ENCODE peak calls at places on chromosomes 3 and 15, in nine cellular contexts. I, P, F, C, A, H, T, X and Z are unnamed samples.

GRCh38 chr15:75725021-75725718 is 12.5 kb upstream of the CSPG4 start:
- DNase-seq in I (no peak), P (no peak), F (no peak), C (peak), A (no peak), H (no peak), T (no peak), X (no peak), Z (no peak)

GRCh38 chr3:138668107-138668506 is 59.5 kb downstream of the FAIM start:
- DNase-seq in I (no peak), P (no peak), F (no peak), C (no peak), A (no peak), H (no peak), T (no peak), X (no peak), Z (no peak)

GRCh38 chr3:27145719-27146118 is 223.5 kb downstream of the NEK10 start:
- DNase-seq in I (no peak), P (no peak), F (no peak), C (no peak), A (no peak), H (no peak), T (no peak), X (no peak), Z (no peak)

GRCh38 chr15:34023932-34024331 is 15.1 kb downstream of the AVEN start:
- DNase-seq in I (no peak), P (no peak), F (no peak), C (no peak), A (no peak), H (no peak), T (no peak), X (no peak), Z (no peak)

GRCh38 chr15:82197734-82198594 is 64.6 kb downstream of the EFL1 start:
- DNase-seq in I (peak), P (peak), F (no peak), C (peak), A (peak), H (peak), T (peak), X (no peak), Z (peak)

GRCh38 chr3:191065183-191065805 is 133.7 kb upstream of the OSTN start:
- DNase-seq in I (no peak), P (no peak), F (no peak), C (no peak), A (no peak), H (no peak), T (no peak), X (no peak), Z (no peak)

GRCh38 chr3:74384151-74384550 is 230.3 kb downstream of the CNTN3 start:
- DNase-seq in I (no peak), P (no peak), F (no peak), C (no peak), A (no peak), H (no peak), T (no peak), X (no peak), Z (no peak)

GRCh38 chr3:114650808-114651207 is 357.0 kb downstream of the TIGIT start:
- DNase-seq in I (no peak), P (no peak), F (no peak), C (no peak), A (no peak), H (no peak), T (peak), X (no peak), Z (no peak)

GRCh38 chr3:188133219-188133618 is 20.7 kb upstream of the LPP start:
- DNase-seq in I (no peak), P (no peak), F (no peak), C (no peak), A (no peak), H (no peak), T (peak), X (no peak), Z (no peak)

GRCh38 chr15:81480645-81481053 is 106.6 kb upstream of the TMC3 start:
- DNase-seq in I (peak), P (no peak), F (no peak), C (no peak), A (peak), H (no peak), T (peak), X (no peak), Z (peak)

GRCh38 chr3:55252921-55253320 is 234.2 kb downstream of the WNT5A start:
- DNase-seq in I (no peak), P (no peak), F (no peak), C (no peak), A (no peak), H (no peak), T (no peak), X (no peak), Z (no peak)

GRCh38 chr3:46110701-46111493 is 83.6 kb upstream of the XCR1 start:
- DNase-seq in I (peak), P (no peak), F (no peak), C (no peak), A (peak), H (no peak), T (peak), X (no peak), Z (peak)

GRCh38 chr15:81146454-81146853 is 12.4 kb downstream of the CFAP161 start:
- DNase-seq in I (no peak), P (no peak), F (no peak), C (no peak), A (no peak), H (no peak), T (no peak), X (no peak), Z (no peak)

GRCh38 chr3:31009881-31010280 is 115.4 kb upstream of the GADL1 start:
- DNase-seq in I (no peak), P (no peak), F (no peak), C (no peak), A (no peak), H (no peak), T (no peak), X (no peak), Z (no peak)

GRCh38 chr15:74028646-74029045 is 34.1 kb downstream of the PML start:
- DNase-seq in I (no peak), P (no peak), F (no peak), C (no peak), A (no peak), H (no peak), T (no peak), X (no peak), Z (no peak)

GRCh38 chr3:183449791-183450190 is 21.4 kb upstream of the MCF2L2 start:
- DNase-seq in I (no peak), P (no peak), F (no peak), C (no peak), A (no peak), H (no peak), T (no peak), X (no peak), Z (no peak)

GRCh38 chr3:194488007-194488742 is 1.4 kb upstream of the ATP13A3 start:
- DNase-seq in I (no peak), P (no peak), F (no peak), C (no peak), A (peak), H (no peak), T (no peak), X (no peak), Z (no peak)

GRCh38 chr15:52558196-52558595 is 10.6 kb downstream of the ARPP19 start:
- DNase-seq in I (peak), P (peak), F (no peak), C (no peak), A (no peak), H (no peak), T (peak), X (no peak), Z (peak)